ENCODE peak calls at places on chromosome 21, in six cellular contexts. One of them, this sample, is unnamed.

GRCh38 chr21:45988366-45989347 is 7.1 kb downstream of the COL6A1 start:
- DNase-seq in pancreas: no peak
- DNase-seq in GM20000: no peak
- DNase-seq in WTC11: peak; percentile 6
- DNase-seq in body of pancreas: no peak
- DNase-seq in fibroblast of villous mesenchyme: no peak
- DNase-seq in this sample: no peak

GRCh38 chr21:22993822-22994574 is 1995.8 kb downstream of the NCAM2 start:
- DNase-seq in body of pancreas: no peak
- DNase-seq in WTC11: no peak
- DNase-seq in GM20000: no peak
- DNase-seq in fibroblast of villous mesenchyme: no peak
- DNase-seq in pancreas: no peak
- DNase-seq in this sample: no peak

GRCh38 chr21:15549671-15550070 is 180.1 kb upstream of the USP25 start:
- DNase-seq in fibroblast of villous mesenchyme: no peak
- DNase-seq in pancreas: no peak
- DNase-seq in GM20000: no peak
- DNase-seq in body of pancreas: no peak
- DNase-seq in WTC11: no peak
- DNase-seq in this sample: no peak

GRCh38 chr21:22120616-22121266 is 1122.5 kb downstream of the NCAM2 start:
- DNase-seq in body of pancreas: no peak
- DNase-seq in fibroblast of villous mesenchyme: no peak
- DNase-seq in GM20000: no peak
- DNase-seq in pancreas: no peak
- DNase-seq in WTC11: peak; percentile 31
- DNase-seq in this sample: no peak

GRCh38 chr21:42677339-42678117 is 24.1 kb downstream of the PDE9A start:
- DNase-seq in body of pancreas: no peak
- DNase-seq in fibroblast of villous mesenchyme: peak; percentile 67
- DNase-seq in pancreas: no peak
- DNase-seq in WTC11: no peak
- DNase-seq in GM20000: no peak
- DNase-seq in this sample: no peak

GRCh38 chr21:44510109-44510507 is 29.9 kb downstream of the KRTAP10-1 start:
- DNase-seq in GM20000: no peak
- DNase-seq in body of pancreas: no peak
- DNase-seq in WTC11: no peak
- DNase-seq in fibroblast of villous mesenchyme: no peak
- DNase-seq in pancreas: no peak
- DNase-seq in this sample: no peak

GRCh38 chr21:45979141-45979631 is 2.4 kb upstream of the COL6A1 start:
- DNase-seq in pancreas: no peak
- DNase-seq in body of pancreas: no peak
- DNase-seq in WTC11: no peak
- DNase-seq in GM20000: no peak
- DNase-seq in fibroblast of villous mesenchyme: peak; percentile 79
- DNase-seq in this sample: no peak

GRCh38 chr21:43984905-43985689 is 27.0 kb upstream of the TRAPPC10 start:
- DNase-seq in body of pancreas: no peak
- DNase-seq in WTC11: no peak
- DNase-seq in pancreas: no peak
- DNase-seq in GM20000: no peak
- DNase-seq in fibroblast of villous mesenchyme: no peak
- DNase-seq in this sample: no peak

GRCh38 chr21:42149656-42150457 is 69.1 kb upstream of the ABCG1 start:
- DNase-seq in pancreas: no peak
- DNase-seq in body of pancreas: no peak
- DNase-seq in WTC11: no peak
- DNase-seq in GM20000: no peak
- DNase-seq in fibroblast of villous mesenchyme: no peak
- DNase-seq in this sample: no peak

GRCh38 chr21:34939673-34940321 is 109.3 kb downstream of the RUNX1 start:
- DNase-seq in GM20000: no peak
- DNase-seq in fibroblast of villous mesenchyme: peak; percentile 18
- DNase-seq in WTC11: no peak
- DNase-seq in body of pancreas: no peak
- DNase-seq in pancreas: no peak
- DNase-seq in this sample: no peak

GRCh38 chr21:46253610-46254124 is 25.1 kb upstream of the LSS start:
- DNase-seq in pancreas: no peak
- DNase-seq in GM20000: peak; percentile 65
- DNase-seq in body of pancreas: no peak
- DNase-seq in WTC11: no peak
- DNase-seq in fibroblast of villous mesenchyme: peak; percentile 28
- DNase-seq in this sample: no peak

GRCh38 chr21:42496839-42497202 is 797 bp upstream of the RSPH1 start:
- DNase-seq in fibroblast of villous mesenchyme: no peak
- DNase-seq in pancreas: no peak
- DNase-seq in WTC11: peak; percentile 34
- DNase-seq in GM20000: no peak
- DNase-seq in body of pancreas: peak; percentile 49
- DNase-seq in this sample: no peak

GRCh38 chr21:42848932-42849758 is 30.2 kb downstream of the WDR4 start:
- DNase-seq in WTC11: no peak
- DNase-seq in pancreas: no peak
- DNase-seq in body of pancreas: no peak
- DNase-seq in fibroblast of villous mesenchyme: no peak
- DNase-seq in GM20000: no peak
- DNase-seq in this sample: no peak

GRCh38 chr21:42521384-42521783 is 7.7 kb downstream of the SLC37A1 start:
- DNase-seq in GM20000: no peak
- DNase-seq in body of pancreas: no peak
- DNase-seq in fibroblast of villous mesenchyme: no peak
- DNase-seq in WTC11: no peak
- DNase-seq in pancreas: no peak
- DNase-seq in this sample: no peak

GRCh38 chr21:45994738-45995685 is 13.4 kb downstream of the COL6A1 start:
- DNase-seq in body of pancreas: peak; percentile 1
- DNase-seq in fibroblast of villous mesenchyme: no peak
- DNase-seq in GM20000: no peak
- DNase-seq in WTC11: peak; percentile 10
- DNase-seq in pancreas: no peak
- DNase-seq in this sample: no peak

GRCh38 chr21:27269646-27270045 is 302.8 kb upstream of the ADAMTS5 start:
- DNase-seq in body of pancreas: no peak
- DNase-seq in fibroblast of villous mesenchyme: peak; percentile 93
- DNase-seq in WTC11: no peak
- DNase-seq in GM20000: no peak
- DNase-seq in pancreas: no peak
- DNase-seq in this sample: no peak

GRCh38 chr21:44547656-44548331 is 3.5 kb downstream of the KRTAP10-2 start:
- DNase-seq in WTC11: no peak
- DNase-seq in body of pancreas: no peak
- DNase-seq in GM20000: no peak
- DNase-seq in fibroblast of villous mesenchyme: no peak
- DNase-seq in pancreas: no peak
- DNase-seq in this sample: no peak

GRCh38 chr21:44614961-44615391 is 3.1 kb downstream of the KRTAP10-8 start:
- DNase-seq in fibroblast of villous mesenchyme: no peak
- DNase-seq in WTC11: no peak
- DNase-seq in body of pancreas: no peak
- DNase-seq in GM20000: no peak
- DNase-seq in pancreas: no peak
- DNase-seq in this sample: no peak

GRCh38 chr21:41024341-41025056 is 143.5 kb upstream of the BACE2 start:
- DNase-seq in fibroblast of villous mesenchyme: no peak
- DNase-seq in GM20000: no peak
- DNase-seq in WTC11: no peak
- DNase-seq in body of pancreas: peak; percentile 53
- DNase-seq in pancreas: peak; percentile 13
- DNase-seq in this sample: no peak

GRCh38 chr21:34640858-34641257 is 25.9 kb upstream of the RCAN1 start:
- DNase-seq in WTC11: no peak
- DNase-seq in GM20000: no peak
- DNase-seq in body of pancreas: no peak
- DNase-seq in pancreas: no peak
- DNase-seq in fibroblast of villous mesenchyme: peak; percentile 54
- DNase-seq in this sample: no peak

GRCh38 chr21:18249542-18250152 is 5.0 kb downstream of the CHODL start:
- DNase-seq in GM20000: no peak
- DNase-seq in pancreas: no peak
- DNase-seq in fibroblast of villous mesenchyme: no peak
- DNase-seq in WTC11: no peak
- DNase-seq in body of pancreas: no peak
- DNase-seq in this sample: no peak

GRCh38 chr21:45644041-45644906 is 749 bp downstream of the PCBP3 start:
- DNase-seq in pancreas: no peak
- DNase-seq in body of pancreas: no peak
- DNase-seq in WTC11: no peak
- DNase-seq in fibroblast of villous mesenchyme: no peak
- DNase-seq in GM20000: peak; percentile 45
- DNase-seq in this sample: no peak

GRCh38 chr21:45504516-45505415 is 37.5 kb downstream of the SLC19A1 start:
- DNase-seq in GM20000: no peak
- DNase-seq in body of pancreas: no peak
- DNase-seq in WTC11: no peak
- DNase-seq in fibroblast of villous mesenchyme: no peak
- DNase-seq in pancreas: no peak
- DNase-seq in this sample: no peak

GRCh38 chr21:42343101-42343500 is 7.7 kb downstream of the TFF2 start:
- DNase-seq in WTC11: no peak
- DNase-seq in GM20000: no peak
- DNase-seq in pancreas: no peak
- DNase-seq in body of pancreas: no peak
- DNase-seq in fibroblast of villous mesenchyme: no peak
- DNase-seq in this sample: no peak

GRCh38 chr21:45258476-45258875 is 29.2 kb downstream of the POFUT2 start:
- DNase-seq in WTC11: no peak
- DNase-seq in pancreas: no peak
- DNase-seq in body of pancreas: no peak
- DNase-seq in GM20000: no peak
- DNase-seq in fibroblast of villous mesenchyme: no peak
- DNase-seq in this sample: no peak

GRCh38 chr21:43864806-43865470 is at the start of gene AGPAT3:
- DNase-seq in body of pancreas: no peak
- DNase-seq in fibroblast of villous mesenchyme: peak; percentile 10
- DNase-seq in pancreas: no peak
- DNase-seq in WTC11: no peak
- DNase-seq in GM20000: peak; percentile 83
- DNase-seq in this sample: no peak

GRCh38 chr21:34894401-34894800 is 154.7 kb downstream of the RUNX1 start:
- DNase-seq in pancreas: no peak
- DNase-seq in body of pancreas: no peak
- DNase-seq in WTC11: no peak
- DNase-seq in GM20000: no peak
- DNase-seq in fibroblast of villous mesenchyme: no peak
- DNase-seq in this sample: no peak

GRCh38 chr21:45767071-45768006 is 123.8 kb downstream of the PCBP3 start:
- DNase-seq in fibroblast of villous mesenchyme: no peak
- DNase-seq in GM20000: no peak
- DNase-seq in WTC11: no peak
- DNase-seq in pancreas: no peak
- DNase-seq in body of pancreas: no peak
- DNase-seq in this sample: no peak

GRCh38 chr21:24509131-24509530 is 1098.2 kb downstream of the MRPL39 start:
- DNase-seq in fibroblast of villous mesenchyme: no peak
- DNase-seq in pancreas: no peak
- DNase-seq in GM20000: no peak
- DNase-seq in body of pancreas: no peak
- DNase-seq in WTC11: no peak
- DNase-seq in this sample: no peak

GRCh38 chr21:24514081-24514733 is 1093.1 kb downstream of the MRPL39 start:
- DNase-seq in pancreas: no peak
- DNase-seq in GM20000: no peak
- DNase-seq in fibroblast of villous mesenchyme: no peak
- DNase-seq in WTC11: no peak
- DNase-seq in body of pancreas: no peak
- DNase-seq in this sample: no peak
- TF ChIP-seq CTCF in pancreas: peak; percentile 33
- TF ChIP-seq CTCF in GM20000: no peak
- TF ChIP-seq CTCF in fibroblast of villous mesenchyme: peak; percentile 17
- TF ChIP-seq CTCF in WTC11: no peak
- TF ChIP-seq CTCF in body of pancreas: no peak
- TF ChIP-seq CTCF in this sample: peak; percentile 60

DNA sequence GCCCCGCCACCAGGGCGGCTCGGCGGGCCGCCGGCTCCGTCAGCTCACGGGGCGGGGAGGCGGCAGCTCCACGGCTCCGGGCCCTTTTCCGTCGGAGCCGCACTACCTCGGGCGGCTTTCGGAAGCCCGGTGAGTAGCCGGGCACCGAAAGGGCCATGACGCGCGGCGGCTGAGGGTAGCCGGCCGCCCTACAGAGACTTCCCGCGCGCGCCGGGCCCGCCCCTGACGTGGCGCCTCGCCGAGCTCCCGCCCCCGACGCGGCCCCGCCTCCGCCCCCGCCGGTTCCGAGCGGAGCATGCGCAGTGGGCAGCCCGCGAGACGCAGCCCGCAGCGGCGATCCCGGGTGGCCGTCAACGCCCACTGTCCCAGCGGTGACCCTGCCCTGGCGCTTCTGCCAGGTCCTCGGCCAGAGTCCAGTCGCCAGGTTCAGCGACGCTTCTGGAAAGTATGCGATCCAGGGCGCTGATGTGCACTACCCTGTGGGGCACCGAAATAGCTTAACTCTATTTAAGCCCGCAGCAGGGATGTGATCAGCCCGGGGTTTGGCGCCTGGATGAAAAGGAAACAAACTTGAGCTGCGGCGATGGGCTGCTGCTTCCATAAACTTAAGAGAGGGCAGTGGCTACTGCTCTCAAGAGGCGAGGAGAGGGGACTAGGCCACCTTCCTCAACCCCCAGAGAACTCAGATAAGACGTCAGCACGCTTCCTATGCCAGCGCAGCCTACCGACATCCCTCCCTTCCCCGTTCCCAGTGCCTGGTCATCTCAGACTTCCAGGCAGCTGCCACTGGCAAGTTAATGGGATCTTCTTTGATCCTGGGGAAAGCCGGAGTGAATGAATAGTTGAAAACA is at the start of gene DONSON:
- DNase-seq in GM20000: peak; percentile 98
- DNase-seq in fibroblast of villous mesenchyme: peak; percentile 80
- DNase-seq in WTC11: peak; percentile 87
- DNase-seq in pancreas: peak; percentile 82
- DNase-seq in body of pancreas: peak; percentile 84
- DNase-seq in this sample: peak; percentile 91
- TF ChIP-seq CTCF in GM20000: no peak
- TF ChIP-seq CTCF in fibroblast of villous mesenchyme: no peak
- TF ChIP-seq CTCF in WTC11: no peak
- TF ChIP-seq CTCF in pancreas: no peak
- TF ChIP-seq CTCF in body of pancreas: no peak
- TF ChIP-seq CTCF in this sample: peak; percentile 5

GRCh38 chr21:38380391-38381137 is 117.7 kb downstream of the ERG start:
- DNase-seq in GM20000: no peak
- DNase-seq in body of pancreas: no peak
- DNase-seq in fibroblast of villous mesenchyme: peak; percentile 17
- DNase-seq in WTC11: no peak
- DNase-seq in pancreas: no peak
- DNase-seq in this sample: no peak
- TF ChIP-seq CTCF in GM20000: no peak
- TF ChIP-seq CTCF in body of pancreas: no peak
- TF ChIP-seq CTCF in fibroblast of villous mesenchyme: peak; percentile 50
- TF ChIP-seq CTCF in WTC11: no peak
- TF ChIP-seq CTCF in pancreas: no peak
- TF ChIP-seq CTCF in this sample: peak; percentile 55

DNA sequence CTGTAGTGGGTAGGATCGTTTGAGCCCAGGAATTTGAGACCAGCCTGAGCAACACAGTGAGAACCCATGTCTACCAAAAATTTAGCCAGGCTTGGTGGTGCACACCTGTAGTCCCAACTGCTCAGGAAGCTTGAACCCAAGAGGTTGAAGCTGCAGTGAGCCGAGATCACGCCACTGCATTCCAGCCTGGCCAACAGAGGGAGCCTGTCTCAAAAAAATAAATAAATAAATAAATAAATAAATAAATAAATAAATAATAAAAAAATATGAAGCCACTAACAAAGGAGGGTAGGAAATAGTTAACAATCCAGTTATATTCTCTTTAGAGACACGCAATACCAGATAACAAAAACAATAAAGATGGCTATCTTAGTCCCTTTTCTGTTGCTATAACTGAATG is 11.9 kb upstream of the CBR3 start:
- DNase-seq in GM20000: no peak
- DNase-seq in pancreas: no peak
- DNase-seq in fibroblast of villous mesenchyme: peak; percentile 7
- DNase-seq in WTC11: no peak
- DNase-seq in body of pancreas: no peak
- DNase-seq in this sample: no peak
- TF ChIP-seq CTCF in GM20000: no peak
- TF ChIP-seq CTCF in pancreas: peak; percentile 14
- TF ChIP-seq CTCF in fibroblast of villous mesenchyme: peak; percentile 36
- TF ChIP-seq CTCF in WTC11: no peak
- TF ChIP-seq CTCF in body of pancreas: no peak
- TF ChIP-seq CTCF in this sample: peak; percentile 51